ENCODE peak calls at places on chromosomes 3 and 15, in six cellular contexts. One of them, this sample, is unnamed.
A peak's percentile ranks its signal among the peaks of the same experiment; 100 is the strongest.

GRCh38 chr15:78855746-78856145 is 16.9 kb upstream of the MORF4L1 start:
- DNase-seq in activated CD4-positive, alpha-beta T cell treated with anti-CD3 and anti-CD28 coated beads for 48 hours: no peak
- DNase-seq in head of caudate nucleus: no peak
- DNase-seq in endothelial cell of umbilical vein: no peak
- DNase-seq in CD8-positive, alpha-beta T cell: no peak
- DNase-seq in IMR-90: peak; percentile 78
- DNase-seq in this sample: no peak

GRCh38 chr3:172384836-172385235 is 63.4 kb downstream of the GHSR start:
- DNase-seq in IMR-90: no peak
- DNase-seq in activated CD4-positive, alpha-beta T cell treated with anti-CD3 and anti-CD28 coated beads for 48 hours: no peak
- DNase-seq in endothelial cell of umbilical vein: no peak
- DNase-seq in head of caudate nucleus: no peak
- DNase-seq in CD8-positive, alpha-beta T cell: no peak
- DNase-seq in this sample: no peak

GRCh38 chr3:102745881-102746280 is 311.1 kb downstream of the ZPLD1 start:
- DNase-seq in IMR-90: no peak
- DNase-seq in CD8-positive, alpha-beta T cell: no peak
- DNase-seq in endothelial cell of umbilical vein: no peak
- DNase-seq in head of caudate nucleus: no peak
- DNase-seq in activated CD4-positive, alpha-beta T cell treated with anti-CD3 and anti-CD28 coated beads for 48 hours: no peak
- DNase-seq in this sample: no peak

GRCh38 chr15:46607103-46607502 is 972.3 kb downstream of the SQOR start:
- DNase-seq in activated CD4-positive, alpha-beta T cell treated with anti-CD3 and anti-CD28 coated beads for 48 hours: no peak
- DNase-seq in endothelial cell of umbilical vein: no peak
- DNase-seq in head of caudate nucleus: no peak
- DNase-seq in CD8-positive, alpha-beta T cell: no peak
- DNase-seq in IMR-90: no peak
- DNase-seq in this sample: no peak

GRCh38 chr15:27768731-27769510 is 330.2 kb downstream of the OCA2 start:
- DNase-seq in CD8-positive, alpha-beta T cell: no peak
- DNase-seq in IMR-90: no peak
- DNase-seq in endothelial cell of umbilical vein: no peak
- DNase-seq in head of caudate nucleus: peak; percentile 40
- DNase-seq in activated CD4-positive, alpha-beta T cell treated with anti-CD3 and anti-CD28 coated beads for 48 hours: no peak
- DNase-seq in this sample: no peak

GRCh38 chr3:158685151-158685550 is 12.7 kb upstream of the LXN start:
- DNase-seq in IMR-90: no peak
- DNase-seq in CD8-positive, alpha-beta T cell: no peak
- DNase-seq in endothelial cell of umbilical vein: peak; percentile 77
- DNase-seq in head of caudate nucleus: no peak
- DNase-seq in activated CD4-positive, alpha-beta T cell treated with anti-CD3 and anti-CD28 coated beads for 48 hours: no peak
- DNase-seq in this sample: no peak

GRCh38 chr3:44862221-44862637 is 517 bp downstream of the TMEM42 start:
- DNase-seq in IMR-90: peak; percentile 19
- DNase-seq in endothelial cell of umbilical vein: peak; percentile 47
- DNase-seq in head of caudate nucleus: no peak
- DNase-seq in CD8-positive, alpha-beta T cell: no peak
- DNase-seq in activated CD4-positive, alpha-beta T cell treated with anti-CD3 and anti-CD28 coated beads for 48 hours: peak; percentile 14
- DNase-seq in this sample: no peak

GRCh38 chr15:25053000-25053815 is 98.4 kb downstream of the SNRPN start:
- DNase-seq in activated CD4-positive, alpha-beta T cell treated with anti-CD3 and anti-CD28 coated beads for 48 hours: no peak
- DNase-seq in IMR-90: no peak
- DNase-seq in head of caudate nucleus: no peak
- DNase-seq in endothelial cell of umbilical vein: no peak
- DNase-seq in CD8-positive, alpha-beta T cell: no peak
- DNase-seq in this sample: peak; percentile 2

GRCh38 chr15:38041576-38041975 is 107.1 kb downstream of the TMCO5A start:
- DNase-seq in endothelial cell of umbilical vein: peak; percentile 52
- DNase-seq in CD8-positive, alpha-beta T cell: no peak
- DNase-seq in activated CD4-positive, alpha-beta T cell treated with anti-CD3 and anti-CD28 coated beads for 48 hours: no peak
- DNase-seq in IMR-90: peak; percentile 77
- DNase-seq in head of caudate nucleus: no peak
- DNase-seq in this sample: peak; percentile 39

GRCh38 chr3:192237992-192238608 is 489.2 kb downstream of the FGF12 start:
- DNase-seq in endothelial cell of umbilical vein: no peak
- DNase-seq in CD8-positive, alpha-beta T cell: no peak
- DNase-seq in activated CD4-positive, alpha-beta T cell treated with anti-CD3 and anti-CD28 coated beads for 48 hours: no peak
- DNase-seq in IMR-90: no peak
- DNase-seq in head of caudate nucleus: no peak
- DNase-seq in this sample: no peak

GRCh38 chr3:45943207-45943846 is at the start of gene CXCR6:
- DNase-seq in head of caudate nucleus: no peak
- DNase-seq in CD8-positive, alpha-beta T cell: no peak
- DNase-seq in IMR-90: peak; percentile 33
- DNase-seq in endothelial cell of umbilical vein: no peak
- DNase-seq in activated CD4-positive, alpha-beta T cell treated with anti-CD3 and anti-CD28 coated beads for 48 hours: peak; percentile 53
- DNase-seq in this sample: no peak

GRCh38 chr3:51802091-51802720 is 23.2 kb upstream of the IQCF6 start:
- DNase-seq in activated CD4-positive, alpha-beta T cell treated with anti-CD3 and anti-CD28 coated beads for 48 hours: no peak
- DNase-seq in CD8-positive, alpha-beta T cell: no peak
- DNase-seq in head of caudate nucleus: no peak
- DNase-seq in endothelial cell of umbilical vein: no peak
- DNase-seq in IMR-90: no peak
- DNase-seq in this sample: no peak

GRCh38 chr15:95327661-95328060 is 1002.8 kb upstream of the NR2F2 start:
- DNase-seq in CD8-positive, alpha-beta T cell: no peak
- DNase-seq in activated CD4-positive, alpha-beta T cell treated with anti-CD3 and anti-CD28 coated beads for 48 hours: no peak
- DNase-seq in IMR-90: no peak
- DNase-seq in head of caudate nucleus: no peak
- DNase-seq in endothelial cell of umbilical vein: peak; percentile 81
- DNase-seq in this sample: no peak

GRCh38 chr3:129207347-129207947 is 23.8 kb upstream of the CNBP start:
- DNase-seq in activated CD4-positive, alpha-beta T cell treated with anti-CD3 and anti-CD28 coated beads for 48 hours: no peak
- DNase-seq in IMR-90: no peak
- DNase-seq in CD8-positive, alpha-beta T cell: no peak
- DNase-seq in head of caudate nucleus: peak; percentile 31
- DNase-seq in endothelial cell of umbilical vein: no peak
- DNase-seq in this sample: no peak

GRCh38 chr3:176755977-176756376 is 441.3 kb downstream of the TBL1XR1 start:
- DNase-seq in head of caudate nucleus: no peak
- DNase-seq in activated CD4-positive, alpha-beta T cell treated with anti-CD3 and anti-CD28 coated beads for 48 hours: no peak
- DNase-seq in CD8-positive, alpha-beta T cell: no peak
- DNase-seq in IMR-90: no peak
- DNase-seq in endothelial cell of umbilical vein: no peak
- DNase-seq in this sample: no peak

GRCh38 chr3:125104639-125105038 is 48.8 kb upstream of the HEG1 start:
- DNase-seq in IMR-90: peak; percentile 31
- DNase-seq in CD8-positive, alpha-beta T cell: no peak
- DNase-seq in activated CD4-positive, alpha-beta T cell treated with anti-CD3 and anti-CD28 coated beads for 48 hours: no peak
- DNase-seq in head of caudate nucleus: no peak
- DNase-seq in endothelial cell of umbilical vein: no peak
- DNase-seq in this sample: no peak

GRCh38 chr3:49273825-49274532 is 3.1 kb downstream of the C3orf62 start:
- DNase-seq in CD8-positive, alpha-beta T cell: no peak
- DNase-seq in IMR-90: no peak
- DNase-seq in activated CD4-positive, alpha-beta T cell treated with anti-CD3 and anti-CD28 coated beads for 48 hours: no peak
- DNase-seq in endothelial cell of umbilical vein: no peak
- DNase-seq in head of caudate nucleus: no peak
- DNase-seq in this sample: no peak

GRCh38 chr3:114790752-114791151 is 356.3 kb downstream of the ZBTB20 start:
- DNase-seq in CD8-positive, alpha-beta T cell: no peak
- DNase-seq in IMR-90: no peak
- DNase-seq in activated CD4-positive, alpha-beta T cell treated with anti-CD3 and anti-CD28 coated beads for 48 hours: no peak
- DNase-seq in endothelial cell of umbilical vein: no peak
- DNase-seq in head of caudate nucleus: no peak
- DNase-seq in this sample: no peak

This sample was measured in AG20443.